ENCODE peak calls at places on chromosomes 6 and 20, in nine cellular contexts. V is IMR-90, S is H9, X is spleen, J is GM12878, W is GM23338, P is PC-3, T is tibial nerve, F is mammary epithelial cell. B is an unnamed sample. For H3K4me1, the result is how much of the 10 kb centered on the place peaks cover.

GRCh38 chr6:135658916-135659315 is 161.4 kb upstream of the AHI1 start:
- DNase-seq in S (no peak), X (no peak), J (no peak), P (no peak), W (no peak), F (no peak), T (no peak), V (no peak), B (no peak)

GRCh38 chr6:139338845-139339244 is 35.6 kb downstream of the CITED2 start:
- DNase-seq in V (peak), W (no peak), S (no peak), X (no peak), P (no peak), F (no peak), T (peak), J (no peak), B (no peak)

GRCh38 chr20:39025883-39026282 is 63.7 kb downstream of the DHX35 start:
- DNase-seq in P (no peak), S (no peak), V (no peak), W (no peak), T (no peak), J (no peak), F (no peak), X (no peak), B (no peak)

GRCh38 chr6:166508726-166509125 is 77.8 kb downstream of the RAMACL start:
- DNase-seq in J (no peak), X (no peak), W (no peak), F (no peak), P (no peak), T (no peak), V (no peak), S (no peak), B (no peak)

GRCh38 chr20:55882286-55882685 is 123.0 kb downstream of the CBLN4 start:
- DNase-seq in P (no peak), F (no peak), W (no peak), V (no peak), T (no peak), J (no peak), S (no peak), X (no peak), B (no peak)

GRCh38 chr6:130033999-130034814 is 15.8 kb downstream of the L3MBTL3 start:
- DNase-seq in V (peak), J (no peak), W (no peak), S (no peak), P (peak), X (no peak), F (peak), T (no peak), B (peak)

GRCh38 chr20:46979603-46980241 is 85.1 kb downstream of the EYA2 start:
- DNase-seq in W (no peak), F (no peak), V (no peak), J (peak), S (no peak), T (no peak), X (no peak), P (no peak), B (no peak)

GRCh38 chr6:138719011-138719635 is 54.4 kb upstream of the CCDC28A start:
- DNase-seq in J (no peak), F (no peak), P (no peak), X (no peak), V (peak), W (no peak), T (peak), S (no peak), B (no peak)

GRCh38 chr20:17541996-17542395 is 10.8 kb upstream of the BFSP1 start:
- DNase-seq in V (peak), S (no peak), X (no peak), F (peak), J (no peak), W (no peak), P (peak), T (no peak), B (peak)

GRCh38 chr6:157759028-157759427 is 64.0 kb upstream of the SNX9 start:
- DNase-seq in X (no peak), W (no peak), J (no peak), V (no peak), P (peak), S (no peak), F (no peak), T (no peak), B (no peak)

GRCh38 chr20:6665621-6666345 is 101.7 kb upstream of the BMP2 start:
- DNase-seq in V (no peak), X (no peak), P (no peak), S (no peak), T (no peak), J (no peak), F (no peak), W (no peak), B (no peak)

GRCh38 chr6:117504478-117505144 is 22.1 kb downstream of the DCBLD1 start:
- DNase-seq in T (no peak), W (no peak), F (no peak), J (no peak), V (no peak), X (no peak), P (no peak), S (no peak), B (no peak)

GRCh38 chr6:31203345-31203979 is 33.0 kb upstream of the POU5F1 start:
- DNase-seq in J (peak), T (no peak), W (no peak), P (peak), S (no peak), X (no peak), V (peak), F (peak), B (peak)

GRCh38 chr20:53917145-53918009 is 153.0 kb downstream of the BCAS1 start:
- DNase-seq in W (no peak), S (no peak), J (peak), V (no peak), P (peak), T (peak), X (peak), F (peak), B (no peak)

GRCh38 chr20:62386383-62387218 is at the start of gene RPS21:
- DNase-seq in T (peak), P (peak), S (peak), J (peak), X (peak), F (peak), W (peak), V (peak), B (peak)

GRCh38 chr6:44739163-44739562 is 351.7 kb downstream of the CDC5L start:
- DNase-seq in F (no peak), P (no peak), S (no peak), W (peak), T (no peak), X (no peak), J (no peak), V (no peak), B (no peak)

GRCh38 chr6:26199773-26200728 is 112.8 kb downstream of the HFE start:
- DNase-seq in T (no peak), J (no peak), W (peak), X (no peak), S (no peak), P (peak), F (no peak), V (peak), B (no peak)

GRCh38 chr6:75234126-75234865 is 9.3 kb downstream of the COX7A2 start:
- DNase-seq in P (no peak), S (no peak), X (no peak), V (no peak), F (no peak), J (no peak), T (no peak), W (no peak), B (no peak)

GRCh38 chr6:148307400-148307799 is 35.2 kb upstream of the SASH1 start:
- DNase-seq in J (no peak), S (no peak), V (peak), T (no peak), P (peak), W (no peak), X (no peak), F (peak), B (peak)

GRCh38 chr20:36825374-36826104 is 50.4 kb upstream of the TLDC2 start:
- DNase-seq in V (no peak), S (no peak), W (peak), J (no peak), X (no peak), T (no peak), F (no peak), P (no peak), B (no peak)
- TF ChIP-seq CTCF in V (no peak), S (no peak), W (no peak), J (no peak), X (no peak), T (no peak), F (no peak), P (no peak), B (no peak)

DNA sequence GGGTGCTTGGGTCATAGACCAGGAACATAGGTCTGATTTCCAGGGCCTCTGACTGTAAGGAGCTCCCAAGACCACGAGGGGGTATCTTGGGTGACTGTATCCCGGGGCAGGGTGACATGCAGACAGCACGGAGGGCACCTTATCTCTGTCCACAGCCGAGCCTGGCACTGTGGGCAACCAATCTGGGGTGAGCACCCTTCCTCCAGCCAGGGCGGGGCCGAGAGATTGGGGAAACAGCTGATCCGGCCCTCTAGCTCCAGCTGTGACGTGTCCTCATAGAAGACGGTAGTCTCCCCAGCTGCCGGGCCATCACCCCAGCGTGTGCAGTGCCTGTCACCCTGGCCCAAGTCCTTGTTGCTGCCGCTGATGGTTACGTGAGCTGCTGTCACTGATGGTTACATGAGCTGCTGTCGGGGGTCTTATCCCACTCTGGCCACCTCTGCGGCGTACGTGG is 139.6 kb upstream of the RNF24 start:
- DNase-seq in S (no peak), W (no peak), T (no peak), P (no peak), J (no peak), V (no peak), F (no peak), X (peak), B (no peak)
- H3K27ac ChIP-seq in S (no peak), W (no peak), T (peak), P (no peak), J (no peak), V (no peak), F (no peak), X (no peak), B (no peak)

GRCh38 chr20:2709205-2709981 is 16.8 kb downstream of the EBF4 start:
- DNase-seq in T (no peak), V (no peak), X (no peak), W (no peak), F (no peak), J (no peak), S (peak), P (no peak), B (no peak)
- H3K4me1 ChIP-seq in T (under half), V (under half), X (under half), W (under half), F (under half), J (under half), S (under half), P (under half), B (under half)

DNA sequence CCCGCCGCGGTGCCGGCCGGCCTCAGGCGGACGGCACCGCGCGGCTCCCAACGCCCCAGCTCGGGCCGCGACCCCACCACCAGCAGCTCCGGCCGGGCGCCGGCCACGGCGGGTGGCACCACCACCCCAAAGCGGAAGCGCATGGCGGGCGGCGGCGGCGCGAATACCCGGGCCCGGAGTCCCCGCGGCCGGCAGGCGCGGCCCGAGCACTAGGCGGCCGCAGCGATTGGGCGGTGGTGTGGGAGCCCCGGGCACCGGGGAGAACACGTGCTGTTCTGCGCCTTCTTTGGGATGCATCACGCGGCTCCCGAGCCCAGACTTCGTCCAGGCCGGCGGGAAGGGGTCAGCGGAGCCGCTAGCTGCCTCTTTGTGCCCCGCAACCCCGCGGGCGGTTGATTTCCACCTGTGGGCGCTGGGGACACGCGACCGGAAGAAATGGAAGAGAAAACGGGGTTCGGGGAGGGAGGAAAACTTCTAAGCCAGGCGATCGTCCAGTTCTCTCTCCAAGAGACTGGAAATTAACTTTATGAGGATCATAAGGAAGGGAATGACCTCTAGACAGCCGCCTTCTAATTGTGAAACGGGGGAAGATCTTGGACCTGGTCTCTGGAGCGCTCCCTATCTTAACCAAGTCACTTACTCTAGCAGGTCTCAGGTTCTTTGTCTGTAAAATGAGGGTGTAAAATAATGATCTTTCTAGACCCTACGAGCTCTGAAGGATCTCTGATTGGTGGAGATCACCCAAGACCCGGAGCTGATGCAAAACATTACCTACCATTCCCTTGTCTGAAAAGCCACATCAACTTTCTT is at the start of gene EPM2A:
- DNase-seq in W (peak), P (peak), S (peak), J (peak), X (peak), V (peak), T (peak), F (peak), B (peak)
- TF ChIP-seq CTCF in W (no peak), P (no peak), S (no peak), J (no peak), X (peak), V (no peak), T (no peak), F (no peak), B (peak)

GRCh38 chr6:110656492-110656891 is 158.8 kb downstream of the CDK19 start:
- DNase-seq in J (no peak), P (peak), X (no peak), T (no peak), F (peak), W (peak), V (no peak), S (no peak), B (no peak)
- H3K27ac ChIP-seq in J (no peak), P (peak), X (no peak), T (peak), F (peak), W (no peak), V (no peak), S (no peak), B (no peak)

DNA sequence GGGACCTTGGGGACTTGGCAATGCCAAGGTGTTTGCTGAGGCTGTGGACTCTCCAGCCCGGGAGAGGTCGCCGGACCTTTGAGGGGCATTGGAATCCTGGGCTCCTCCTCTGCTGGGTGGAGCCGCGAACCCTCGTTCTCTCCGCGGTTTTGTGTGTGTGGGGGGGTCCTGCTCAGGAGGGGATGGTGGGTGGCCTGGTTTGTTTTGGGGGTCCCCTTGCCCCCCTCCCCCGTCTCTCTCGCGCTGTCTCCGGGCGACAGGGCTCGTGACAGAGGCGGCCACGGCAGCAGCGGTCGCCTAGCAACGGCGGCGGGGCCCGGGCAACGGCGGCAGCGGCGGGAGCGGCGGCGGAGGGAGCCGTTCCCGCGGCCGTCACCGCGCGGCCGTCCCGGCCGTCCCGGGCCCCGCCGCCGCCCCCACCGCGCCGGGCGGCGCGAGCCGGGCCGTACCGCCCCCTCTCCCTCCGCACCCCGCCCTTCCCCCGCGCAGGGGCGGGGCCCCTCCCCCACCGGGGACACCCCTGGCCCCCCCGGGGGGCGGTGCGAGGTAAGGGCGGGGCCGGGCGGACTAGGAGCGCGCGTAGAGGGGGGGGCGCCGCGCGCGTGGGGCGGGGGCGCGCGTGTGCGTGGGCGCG is 7.8 kb downstream of the SYNGAP1 start:
- DNase-seq in T (no peak), J (no peak), P (peak), F (no peak), S (peak), V (no peak), W (peak), X (peak), B (no peak)
- H3K4me1 ChIP-seq in T (under half), J (half or more), P (under half), F (under half), S (under half), V (under half), W (half or more), X (half or more), B (under half)

GRCh38 chr6:84284428-84285033 is 57.1 kb upstream of the CEP162 start:
- DNase-seq in W (peak), V (peak), P (peak), J (no peak), S (peak), F (peak), X (no peak), T (no peak), B (no peak)
- TF ChIP-seq CTCF in W (peak), V (peak), P (peak), J (peak), S (peak), F (peak), X (peak), T (no peak), B (peak)

DNA sequence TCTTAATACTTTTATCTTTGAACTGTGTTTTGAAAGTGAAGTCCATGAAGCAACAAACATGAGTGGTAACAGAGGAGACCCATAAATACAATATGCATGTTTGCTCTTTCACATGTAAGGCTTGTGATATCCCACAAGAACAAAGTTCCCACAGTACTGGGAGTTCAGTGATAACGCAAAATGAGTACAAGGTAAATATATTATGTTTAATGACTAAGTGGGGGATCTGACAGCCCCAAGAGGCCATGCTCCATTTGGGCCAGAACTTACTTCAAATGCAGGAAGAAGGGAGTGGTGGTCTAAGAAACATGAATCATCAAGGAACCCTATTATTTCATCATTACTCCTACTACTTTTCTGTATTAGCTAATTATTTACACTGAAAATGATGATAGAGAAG is 157.2 kb downstream of the PHF3 start:
- DNase-seq in X (no peak), J (no peak), T (no peak), P (no peak), F (no peak), W (no peak), S (no peak), V (no peak), B (no peak)
- H3K27ac ChIP-seq in X (no peak), J (no peak), T (no peak), P (peak), F (no peak), W (no peak), S (no peak), V (no peak), B (no peak)

DNA sequence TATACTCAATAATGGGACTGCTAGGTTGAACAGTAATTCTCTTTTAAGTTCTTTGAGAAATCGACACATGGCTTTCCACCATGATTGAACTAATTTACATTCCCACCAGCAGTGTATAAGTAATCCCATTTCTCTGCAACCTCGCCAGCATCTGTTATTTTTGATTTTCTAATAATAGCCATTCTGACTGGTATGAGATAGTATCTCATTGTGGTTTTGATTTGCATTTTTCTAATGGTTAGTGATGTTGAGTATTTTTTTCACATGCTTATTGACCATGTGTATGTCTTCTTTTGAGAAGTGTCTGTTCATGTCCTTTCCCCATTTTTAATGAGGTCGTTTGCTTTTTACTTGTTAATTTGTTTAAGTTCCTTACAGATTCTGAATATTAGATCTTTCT is 66.5 kb downstream of the STK4 start:
- DNase-seq in J (no peak), F (no peak), S (no peak), T (no peak), P (no peak), W (no peak), V (no peak), X (no peak), B (no peak)
- H3K4me1 ChIP-seq in J (under half), F (under half), S (under half), T (under half), P (under half), W (under half), V (under half), X (under half), B (half or more)

B was measured in foreskin keratinocyte.